ENCODE peak calls at places on chromosome 3, in nine cellular contexts. X, O, Q, U, F, A, N, K and Y are unnamed samples.

GRCh38 chr3:172103724-172104123 is 64.3 kb downstream of the FNDC3B start:
- DNase-seq in O (no peak), Q (no peak), F (no peak), K (no peak), U (peak), A (no peak), X (no peak), N (no peak), Y (peak)

GRCh38 chr3:109188726-109189125 is 52.2 kb downstream of the C3orf85 start:
- DNase-seq in O (no peak), N (no peak), X (no peak), A (no peak), U (no peak), Q (no peak), K (no peak), F (no peak), Y (no peak)

GRCh38 chr3:48018841-48019240 is 2.6 kb upstream of the MAP4 start:
- DNase-seq in Q (no peak), O (no peak), X (no peak), U (peak), N (peak), F (no peak), K (peak), A (peak), Y (no peak)

GRCh38 chr3:151766454-151766853 is 32.7 kb downstream of the AADACL2 start:
- DNase-seq in F (no peak), X (no peak), A (no peak), N (peak), U (peak), K (no peak), Q (no peak), O (no peak), Y (no peak)

GRCh38 chr3:179732661-179733348 is 80.0 kb downstream of the USP13 start:
- DNase-seq in Q (no peak), N (peak), K (peak), U (no peak), X (no peak), F (no peak), A (no peak), O (no peak), Y (no peak)

GRCh38 chr3:59856921-59857320 is 807.1 kb upstream of the CFAP20DC start:
- DNase-seq in K (no peak), F (no peak), X (no peak), U (no peak), A (no peak), N (no peak), Q (no peak), O (no peak), Y (no peak)

GRCh38 chr3:191502583-191502982 is 41.6 kb downstream of the PYDC2 start:
- DNase-seq in Q (no peak), N (peak), F (no peak), X (no peak), A (no peak), O (no peak), U (no peak), K (no peak), Y (peak)

GRCh38 chr3:30341851-30342250 is 264.6 kb upstream of the TGFBR2 start:
- DNase-seq in F (no peak), A (no peak), Q (no peak), O (no peak), N (no peak), X (no peak), U (no peak), K (no peak), Y (no peak)

GRCh38 chr3:30673425-30674341 is 67.3 kb downstream of the TGFBR2 start:
- DNase-seq in Q (no peak), O (no peak), A (no peak), K (no peak), N (no peak), F (no peak), U (no peak), X (no peak), Y (no peak)

GRCh38 chr3:54862526-54862925 is 65.3 kb downstream of the LRTM1 start:
- DNase-seq in F (no peak), N (no peak), K (no peak), U (peak), X (no peak), A (no peak), O (no peak), Q (no peak), Y (no peak)

GRCh38 chr3:80087769-80088168 is 320.0 kb upstream of the ROBO1 start:
- DNase-seq in A (no peak), F (no peak), Q (no peak), X (no peak), K (no peak), O (no peak), N (peak), U (peak), Y (peak)

GRCh38 chr3:174659516-174659915 is 199.6 kb upstream of the NAALADL2 start:
- DNase-seq in F (no peak), Q (no peak), X (no peak), N (no peak), O (no peak), A (no peak), U (no peak), K (no peak), Y (no peak)

GRCh38 chr3:37319784-37320183 is 145.4 kb upstream of the LRRFIP2 start:
- DNase-seq in K (no peak), O (no peak), N (no peak), U (peak), A (no peak), X (no peak), Q (no peak), F (no peak), Y (no peak)

GRCh38 chr3:37320276-37320675 is 145.9 kb upstream of the LRRFIP2 start:
- DNase-seq in Q (no peak), A (no peak), N (no peak), O (no peak), F (no peak), U (no peak), X (no peak), K (no peak), Y (no peak)

GRCh38 chr3:37310666-37311050 is 136.3 kb upstream of the LRRFIP2 start:
- DNase-seq in Q (no peak), X (no peak), N (no peak), K (no peak), U (peak), O (no peak), A (no peak), F (no peak), Y (no peak)

GRCh38 chr3:37309945-37310665 is 135.7 kb upstream of the LRRFIP2 start:
- DNase-seq in F (no peak), K (no peak), O (no peak), A (no peak), N (no peak), X (no peak), Q (no peak), U (no peak), Y (no peak)

GRCh38 chr3:37315669-37316068 is 141.3 kb upstream of the LRRFIP2 start:
- DNase-seq in K (no peak), F (no peak), A (no peak), U (no peak), X (no peak), O (no peak), Q (no peak), N (no peak), Y (no peak)
- H3K27ac ChIP-seq in K (no peak), F (no peak), A (no peak), U (no peak), X (no peak), O (no peak), Q (no peak), N (no peak), Y (no peak)

GRCh38 chr3:12139111-12139511 is 19.6 kb downstream of the TIMP4 start:
- DNase-seq in K (no peak), F (no peak), N (peak), A (peak), O (peak), X (no peak), U (peak), Q (peak), Y (peak)
- TF ChIP-seq CTCF in K (peak), F (no peak), N (peak), A (peak), O (peak), X (peak), U (peak), Q (peak), Y (peak)

GRCh38 chr3:170037463-170038433 is at the start of gene GPR160:
- DNase-seq in A (peak), O (peak), K (peak), F (peak), X (peak), U (no peak), N (peak), Q (no peak), Y (peak)
- H3K27ac ChIP-seq in A (peak), O (peak), K (peak), F (peak), X (peak), U (no peak), N (no peak), Q (no peak), Y (no peak)

DNA sequence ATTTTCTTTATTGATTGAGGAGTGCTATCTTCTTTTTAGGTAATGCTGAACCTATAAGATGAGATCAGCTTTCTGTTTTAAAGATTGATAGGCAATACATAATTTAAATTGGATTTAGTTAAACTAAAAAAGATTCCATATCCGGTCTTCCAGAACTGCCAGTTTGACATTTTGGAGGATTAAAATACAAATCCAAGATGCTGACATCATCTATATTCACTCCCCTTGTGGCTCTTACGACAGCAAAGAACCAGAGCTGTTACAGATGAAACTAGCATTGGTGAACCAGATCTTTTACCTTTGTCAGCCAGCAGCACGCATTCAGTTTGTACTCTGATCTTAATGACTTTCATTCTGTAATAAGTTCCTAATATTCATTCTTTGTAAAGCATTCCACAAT is 218.7 kb downstream of the ZIC4 start:
- DNase-seq in N (no peak), O (no peak), U (no peak), Q (no peak), K (no peak), A (no peak), F (no peak), X (no peak), Y (no peak)
- TF ChIP-seq CTCF in N (no peak), O (no peak), U (no peak), Q (no peak), K (no peak), A (no peak), F (no peak), X (no peak), Y (no peak)

GRCh38 chr3:12918231-12918630 is 76.9 kb upstream of the RPL32 start:
- DNase-seq in U (no peak), N (no peak), A (no peak), Q (no peak), K (no peak), O (no peak), F (no peak), X (no peak), Y (no peak)

GRCh38 chr3:12921736-12922135 is 80.4 kb upstream of the RPL32 start:
- DNase-seq in U (no peak), A (no peak), X (no peak), Q (no peak), K (no peak), O (no peak), F (no peak), N (no peak), Y (no peak)

GRCh38 chr3:12920967-12921366 is 79.6 kb upstream of the RPL32 start:
- DNase-seq in A (no peak), U (no peak), X (no peak), F (no peak), N (no peak), K (no peak), O (no peak), Q (no peak), Y (no peak)

GRCh38 chr3:12916159-12916558 is 74.8 kb upstream of the RPL32 start:
- DNase-seq in K (no peak), F (peak), N (no peak), O (peak), X (no peak), U (no peak), A (no peak), Q (no peak), Y (no peak)

DNA sequence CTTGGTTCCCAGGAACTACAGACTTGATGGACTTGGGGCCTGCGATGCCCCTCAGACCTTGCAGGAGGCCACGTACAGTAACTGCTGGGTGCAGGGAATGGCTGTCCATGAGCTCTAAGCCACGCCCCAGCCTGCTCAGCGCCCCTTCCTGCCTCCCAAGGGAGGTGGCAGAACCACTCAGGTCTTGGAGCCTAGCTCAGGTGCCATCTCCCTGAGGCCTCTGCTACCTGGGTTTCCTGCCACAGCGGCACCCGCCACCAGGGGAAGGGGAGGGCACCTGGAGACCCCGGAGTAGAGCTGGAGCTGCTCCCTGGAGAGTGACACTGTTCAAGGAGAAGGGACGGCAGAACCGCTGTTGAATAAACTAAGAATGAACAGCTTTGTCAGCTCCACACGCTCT is 77.8 kb upstream of the RPL32 start:
- DNase-seq in A (no peak), K (no peak), U (no peak), Q (no peak), N (no peak), F (no peak), X (no peak), O (no peak), Y (no peak)
- H3K27ac ChIP-seq in A (no peak), K (no peak), U (no peak), Q (no peak), N (no peak), F (no peak), X (no peak), O (no peak), Y (no peak)

GRCh38 chr3:86965180-86965579 is 25.8 kb downstream of the VGLL3 start:
- DNase-seq in A (no peak), Q (no peak), O (no peak), F (no peak), U (no peak), K (no peak), N (no peak), X (no peak), Y (no peak)

GRCh38 chr3:86967062-86967461 is 23.9 kb downstream of the VGLL3 start:
- DNase-seq in Q (no peak), K (no peak), N (no peak), F (no peak), U (no peak), A (no peak), X (no peak), O (no peak), Y (no peak)

GRCh38 chr3:86968224-86968932 is 22.6 kb downstream of the VGLL3 start:
- DNase-seq in U (no peak), X (peak), Q (no peak), F (no peak), O (no peak), N (peak), A (peak), K (no peak), Y (no peak)

GRCh38 chr3:86973440-86973839 is 17.5 kb downstream of the VGLL3 start:
- DNase-seq in A (peak), Q (no peak), F (no peak), N (peak), X (no peak), O (no peak), U (peak), K (no peak), Y (peak)

GRCh38 chr3:86969500-86970189 is 21.3 kb downstream of the VGLL3 start:
- DNase-seq in X (no peak), N (peak), Q (no peak), A (no peak), O (no peak), K (no peak), F (no peak), U (no peak), Y (no peak)
- TF ChIP-seq CTCF in X (no peak), N (peak), Q (peak), A (peak), O (peak), K (peak), F (no peak), U (peak), Y (peak)

GRCh38 chr3:99943931-99944761 is 126.5 kb downstream of the CMSS1 start:
- DNase-seq in A (no peak), U (peak), N (peak), O (no peak), K (no peak), Q (no peak), X (no peak), F (no peak), Y (no peak)

GRCh38 chr3:99940350-99940749 is 122.7 kb downstream of the CMSS1 start:
- DNase-seq in X (no peak), K (no peak), F (no peak), U (no peak), Q (no peak), A (no peak), N (no peak), O (no peak), Y (no peak)

GRCh38 chr3:99938270-99938955 is 120.8 kb downstream of the CMSS1 start:
- DNase-seq in Q (no peak), U (peak), N (no peak), O (no peak), X (no peak), A (no peak), K (no peak), F (no peak), Y (no peak)

GRCh38 chr3:99941211-99941610 is 123.5 kb downstream of the CMSS1 start:
- DNase-seq in O (no peak), F (no peak), N (no peak), Q (no peak), U (no peak), K (no peak), X (no peak), A (no peak), Y (no peak)

DNA sequence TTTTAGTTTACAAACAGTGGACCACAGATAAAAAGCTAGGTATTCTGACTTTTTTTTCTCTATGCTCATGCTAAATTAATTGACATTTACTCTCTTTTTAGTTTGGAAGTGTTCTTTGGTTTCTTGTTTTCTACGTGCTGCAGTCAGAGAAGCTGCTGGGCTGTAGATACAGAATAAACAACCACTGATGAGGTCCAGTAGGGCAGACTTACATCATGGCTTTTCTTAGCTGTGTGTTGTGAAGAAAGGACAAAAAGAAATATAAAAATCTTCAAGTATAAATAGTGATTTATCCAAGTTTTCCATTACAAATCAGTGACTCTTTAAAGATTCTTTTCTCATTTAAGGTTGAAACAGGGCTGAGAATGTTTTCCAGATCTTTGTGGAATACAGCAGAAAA is 122.2 kb downstream of the CMSS1 start:
- DNase-seq in O (no peak), K (no peak), F (no peak), Q (no peak), X (no peak), N (no peak), A (no peak), U (no peak), Y (no peak)
- H3K27ac ChIP-seq in O (peak), K (peak), F (no peak), Q (no peak), X (no peak), N (no peak), A (peak), U (no peak), Y (no peak)

GRCh38 chr3:128339491-128340012 is 127.1 kb downstream of the DNAJB8 start:
- DNase-seq in A (no peak), Q (no peak), X (no peak), K (no peak), U (no peak), F (no peak), N (no peak), O (no peak), Y (no peak)
- TF ChIP-seq CTCF in A (no peak), Q (no peak), X (no peak), K (no peak), U (no peak), F (no peak), N (no peak), O (no peak), Y (no peak)